ENCODE peak calls at places on chromosome 19, in five cellular contexts. One of them, this sample, is unnamed.

GRCh38 chr19:1605236-1606137 is at the start of gene UQCR11:
- DNase-seq in WTC11: peak; percentile 93
- DNase-seq in fibroblast of lung: peak; percentile 97
- DNase-seq in HFF-Myc: peak; percentile 91
- DNase-seq in HCT116: peak; percentile 92
- DNase-seq in this sample: peak; percentile 92

GRCh38 chr19:11058246-11059030 is 30.8 kb upstream of the LDLR start:
- DNase-seq in WTC11: no peak
- DNase-seq in fibroblast of lung: no peak
- DNase-seq in HFF-Myc: no peak
- DNase-seq in HCT116: no peak
- DNase-seq in this sample: no peak

GRCh38 chr19:41323023-41323422 is 13.1 kb downstream of the CCDC97 start:
- DNase-seq in WTC11: no peak
- DNase-seq in fibroblast of lung: peak; percentile 88
- DNase-seq in HFF-Myc: no peak
- DNase-seq in HCT116: no peak
- DNase-seq in this sample: no peak

GRCh38 chr19:54560881-54561385 is 12.7 kb upstream of the LILRA2 start:
- DNase-seq in WTC11: no peak
- DNase-seq in fibroblast of lung: no peak
- DNase-seq in HFF-Myc: no peak
- DNase-seq in HCT116: no peak
- DNase-seq in this sample: no peak

GRCh38 chr19:42132030-42132628 is at the start of gene POU2F2:
- DNase-seq in WTC11: peak; percentile 27
- DNase-seq in fibroblast of lung: no peak
- DNase-seq in HFF-Myc: no peak
- DNase-seq in HCT116: no peak
- DNase-seq in this sample: no peak

GRCh38 chr19:29277107-29277506 is 64.2 kb upstream of the UQCRFS1 start:
- DNase-seq in WTC11: peak; percentile 46
- DNase-seq in fibroblast of lung: no peak
- DNase-seq in HFF-Myc: no peak
- DNase-seq in HCT116: no peak
- DNase-seq in this sample: no peak

GRCh38 chr19:58055483-58055874 is 3.6 kb upstream of the ZNF135 start:
- DNase-seq in WTC11: no peak
- DNase-seq in fibroblast of lung: no peak
- DNase-seq in HFF-Myc: no peak
- DNase-seq in HCT116: no peak
- DNase-seq in this sample: no peak

GRCh38 chr19:43667524-43668405 is 2.2 kb downstream of the PLAUR start:
- DNase-seq in WTC11: peak; percentile 17
- DNase-seq in fibroblast of lung: no peak
- DNase-seq in HFF-Myc: no peak
- DNase-seq in HCT116: no peak
- DNase-seq in this sample: peak; percentile 15

GRCh38 chr19:7506385-7507328 is 9.2 kb upstream of the ZNF358 start:
- DNase-seq in WTC11: peak; percentile 99
- DNase-seq in fibroblast of lung: peak; percentile 88
- DNase-seq in HFF-Myc: no peak
- DNase-seq in HCT116: peak; percentile 99
- DNase-seq in this sample: peak; percentile 91

GRCh38 chr19:10006335-10006708 is 4.0 kb downstream of the COL5A3 start:
- DNase-seq in WTC11: no peak
- DNase-seq in fibroblast of lung: peak; percentile 58
- DNase-seq in HFF-Myc: no peak
- DNase-seq in HCT116: no peak
- DNase-seq in this sample: no peak

GRCh38 chr19:49453013-49453756 is at the start of gene ALDH16A1:
- DNase-seq in WTC11: peak; percentile 96
- DNase-seq in fibroblast of lung: peak; percentile 98
- DNase-seq in HFF-Myc: peak; percentile 93
- DNase-seq in HCT116: peak; percentile 94
- DNase-seq in this sample: peak; percentile 98

GRCh38 chr19:49453757-49454248 is 778 bp downstream of the ALDH16A1 start:
- DNase-seq in WTC11: no peak
- DNase-seq in fibroblast of lung: no peak
- DNase-seq in HFF-Myc: no peak
- DNase-seq in HCT116: no peak
- DNase-seq in this sample: no peak

GRCh38 chr19:49448432-49448786 is 3.2 kb downstream of the PIH1D1 start:
- DNase-seq in WTC11: no peak
- DNase-seq in fibroblast of lung: no peak
- DNase-seq in HFF-Myc: no peak
- DNase-seq in HCT116: no peak
- DNase-seq in this sample: no peak

GRCh38 chr19:49450405-49450804 is 1.2 kb downstream of the PIH1D1 start:
- DNase-seq in WTC11: no peak
- DNase-seq in fibroblast of lung: no peak
- DNase-seq in HFF-Myc: no peak
- DNase-seq in HCT116: no peak
- DNase-seq in this sample: no peak

DNA sequence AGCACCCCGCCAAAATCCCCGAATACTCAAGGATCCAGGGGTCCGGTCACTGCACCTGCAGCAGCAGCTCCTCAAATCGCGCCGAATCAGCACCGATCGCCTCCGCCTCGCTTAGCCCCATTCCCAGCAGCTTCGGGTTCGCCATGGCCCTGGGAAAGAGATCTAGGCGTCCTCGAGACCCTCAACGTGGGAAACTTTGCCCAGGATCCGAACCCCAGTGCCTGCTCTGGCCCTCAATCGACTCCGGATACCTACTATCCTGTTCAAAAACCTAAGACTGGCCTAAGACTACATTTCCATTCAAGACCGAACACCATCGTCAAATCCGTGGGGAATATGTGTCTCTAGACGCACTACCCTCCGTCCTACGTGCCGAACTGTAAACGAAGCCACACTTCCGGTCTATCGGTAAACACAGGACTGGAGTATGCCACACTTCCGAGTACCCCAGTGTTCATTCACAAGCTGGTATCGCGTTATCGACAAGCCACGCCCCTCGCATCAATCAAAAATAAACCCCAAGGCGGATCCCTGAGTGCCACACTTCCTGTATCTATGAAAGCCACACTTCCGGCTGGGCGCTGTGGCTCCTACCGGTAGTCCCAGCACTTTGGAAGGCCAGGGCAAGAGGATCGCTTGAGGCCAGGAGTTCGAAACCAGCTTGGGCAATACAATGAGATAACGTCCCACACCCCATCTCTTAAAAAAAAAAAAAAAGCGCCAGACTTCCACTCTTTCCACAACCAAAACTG is at the start of gene PIH1D1:
- DNase-seq in WTC11: peak; percentile 96
- DNase-seq in fibroblast of lung: peak; percentile 99
- DNase-seq in HFF-Myc: peak; percentile 100
- DNase-seq in HCT116: peak; percentile 99
- DNase-seq in this sample: peak; percentile 88
- TF ChIP-seq CTCF in WTC11: no peak
- TF ChIP-seq CTCF in fibroblast of lung: peak; percentile 33
- TF ChIP-seq CTCF in HFF-Myc: no peak
- TF ChIP-seq CTCF in HCT116: no peak
- TF ChIP-seq CTCF in this sample: no peak

DNA sequence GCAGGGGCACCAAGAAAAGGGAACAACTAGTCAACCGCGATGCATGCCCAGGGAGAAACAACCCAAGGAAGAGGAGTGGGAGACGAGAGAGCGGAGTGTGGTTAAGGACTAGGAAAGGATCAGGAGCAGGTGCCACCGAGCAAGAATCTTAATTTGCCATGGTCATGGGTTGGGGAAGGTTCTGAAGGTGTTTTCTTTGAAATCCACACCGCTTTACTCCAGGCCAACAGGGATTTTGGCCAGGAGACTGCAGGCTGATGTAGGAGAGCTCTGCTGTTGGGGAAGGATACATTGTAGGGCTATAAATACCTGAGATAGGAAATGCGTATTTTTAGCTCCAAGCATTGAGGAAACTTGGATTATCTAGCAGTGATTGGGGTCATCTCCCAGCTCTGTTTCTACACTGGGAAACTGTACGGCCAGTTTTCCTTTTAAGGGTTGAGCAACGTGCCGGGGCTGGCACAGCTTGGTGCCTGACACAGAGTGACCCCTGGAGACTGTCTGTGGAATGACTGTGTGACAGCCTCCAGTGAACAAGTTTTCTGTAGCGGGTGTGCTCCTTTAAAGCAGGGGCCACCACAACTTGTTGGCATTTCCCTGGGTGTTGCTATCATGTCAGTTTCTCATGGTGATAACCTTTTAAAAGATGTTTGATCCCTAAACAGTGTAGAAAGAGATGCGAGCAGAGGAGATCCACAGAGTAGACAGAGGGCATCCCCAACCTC is 34.2 kb downstream of the ZNF536 start:
- DNase-seq in WTC11: peak; percentile 30
- DNase-seq in fibroblast of lung: peak; percentile 1
- DNase-seq in HFF-Myc: no peak
- DNase-seq in HCT116: no peak
- DNase-seq in this sample: no peak
- TF ChIP-seq CTCF in WTC11: no peak
- TF ChIP-seq CTCF in fibroblast of lung: no peak
- TF ChIP-seq CTCF in HFF-Myc: no peak
- TF ChIP-seq CTCF in HCT116: peak; percentile 35
- TF ChIP-seq CTCF in this sample: no peak

DNA sequence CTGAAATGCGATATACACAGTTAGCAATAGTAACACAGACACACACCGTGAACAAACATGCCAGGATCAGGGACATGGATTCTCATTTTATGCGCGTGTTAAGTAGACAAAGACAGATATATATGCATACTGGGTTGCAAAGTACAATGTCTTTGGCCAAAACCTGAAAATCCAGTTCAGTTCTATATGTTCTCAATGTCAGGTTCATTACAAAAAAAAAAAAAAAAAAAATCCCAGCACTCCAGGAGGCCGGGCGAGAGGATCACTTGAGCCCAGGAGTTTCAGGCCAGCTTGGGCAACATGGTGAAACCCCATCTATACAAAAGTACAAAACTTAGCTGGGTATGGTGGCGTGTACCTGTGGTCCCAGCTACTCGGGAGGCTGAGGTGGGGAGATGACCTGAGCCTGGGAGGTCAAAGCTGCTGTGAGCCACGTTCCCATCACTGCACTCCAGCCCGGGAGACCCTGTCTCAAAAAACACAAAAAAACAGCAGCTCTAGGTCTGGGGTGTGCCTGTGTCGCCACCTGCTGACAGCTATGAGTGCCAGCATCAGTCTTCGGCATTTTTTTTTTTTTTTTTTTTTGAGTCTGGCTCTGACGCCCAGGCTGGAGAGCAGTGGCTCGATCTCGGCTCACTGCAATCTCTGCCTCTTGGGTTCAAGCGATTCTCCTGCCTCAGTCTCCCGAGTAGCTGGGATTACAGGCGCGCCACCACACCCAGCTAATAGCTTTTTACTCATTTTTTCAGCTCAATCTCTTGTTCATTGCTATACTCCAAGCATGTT is 10.3 kb downstream of the AP2S1 start:
- DNase-seq in WTC11: peak; percentile 66
- DNase-seq in fibroblast of lung: peak; percentile 76
- DNase-seq in HFF-Myc: peak; percentile 43
- DNase-seq in HCT116: no peak
- DNase-seq in this sample: peak; percentile 67
- TF ChIP-seq CTCF in WTC11: peak; percentile 39
- TF ChIP-seq CTCF in fibroblast of lung: peak; percentile 85
- TF ChIP-seq CTCF in HFF-Myc: peak; percentile 84
- TF ChIP-seq CTCF in HCT116: peak; percentile 82
- TF ChIP-seq CTCF in this sample: peak; percentile 84

GRCh38 chr19:49799271-49799797 is 13.8 kb downstream of the FUZ start:
- DNase-seq in WTC11: no peak
- DNase-seq in fibroblast of lung: no peak
- DNase-seq in HFF-Myc: no peak
- DNase-seq in HCT116: no peak
- DNase-seq in this sample: no peak
- TF ChIP-seq CTCF in WTC11: no peak
- TF ChIP-seq CTCF in fibroblast of lung: no peak
- TF ChIP-seq CTCF in HFF-Myc: no peak
- TF ChIP-seq CTCF in HCT116: no peak
- TF ChIP-seq CTCF in this sample: no peak

GRCh38 chr19:37470216-37470615 is 1.1 kb downstream of the ZNF570 start:
- DNase-seq in WTC11: no peak
- DNase-seq in fibroblast of lung: no peak
- DNase-seq in HFF-Myc: no peak
- DNase-seq in HCT116: no peak
- DNase-seq in this sample: no peak

GRCh38 chr19:37466277-37466797 is 907 bp downstream of the ZNF569 start:
- DNase-seq in WTC11: peak; percentile 11
- DNase-seq in fibroblast of lung: no peak
- DNase-seq in HFF-Myc: no peak
- DNase-seq in HCT116: no peak
- DNase-seq in this sample: no peak

GRCh38 chr19:37468961-37469777 is at the start of gene ZNF570:
- DNase-seq in WTC11: peak; percentile 91
- DNase-seq in fibroblast of lung: peak; percentile 90
- DNase-seq in HFF-Myc: peak; percentile 45
- DNase-seq in HCT116: no peak
- DNase-seq in this sample: peak; percentile 93

GRCh38 chr19:37466798-37467607 is at the start of gene ZNF569:
- DNase-seq in WTC11: peak; percentile 88
- DNase-seq in fibroblast of lung: peak; percentile 96
- DNase-seq in HFF-Myc: peak; percentile 84
- DNase-seq in HCT116: no peak
- DNase-seq in this sample: peak; percentile 83

DNA sequence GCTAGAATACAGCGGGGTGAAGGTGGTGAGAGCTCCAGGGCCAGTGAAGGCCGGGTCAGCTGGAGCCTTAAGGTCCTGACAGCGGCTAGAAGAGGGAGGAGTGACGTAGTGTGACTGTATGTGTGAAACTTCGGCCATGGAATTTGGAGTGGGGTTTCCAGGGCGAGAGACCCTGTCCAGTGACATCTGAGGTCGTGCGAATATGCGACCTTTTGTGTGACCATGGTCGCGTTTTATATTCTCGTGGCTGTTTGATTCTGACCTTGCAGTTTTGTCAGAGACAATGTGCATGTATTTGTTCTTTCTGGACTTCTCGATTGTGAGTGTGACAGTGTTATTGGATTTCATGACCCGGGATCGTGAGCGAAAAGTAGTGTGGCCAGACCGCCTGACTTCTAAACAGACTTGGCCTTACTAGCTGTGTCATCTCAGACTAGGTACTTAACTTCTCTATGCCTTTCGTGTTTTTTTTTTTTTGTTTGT is 405 bp upstream of the ZNF569 start:
- DNase-seq in WTC11: no peak
- DNase-seq in fibroblast of lung: no peak
- DNase-seq in HFF-Myc: no peak
- DNase-seq in HCT116: no peak
- DNase-seq in this sample: no peak
- TF ChIP-seq CTCF in WTC11: no peak
- TF ChIP-seq CTCF in fibroblast of lung: no peak
- TF ChIP-seq CTCF in HFF-Myc: no peak
- TF ChIP-seq CTCF in HCT116: no peak
- TF ChIP-seq CTCF in this sample: no peak

This sample was measured in glutamatergic neuron.